ENCODE peak calls at places on chromosome 21, in nine cellular contexts. O, D, X, V, L, M, J, Z and I are unnamed samples.

GRCh38 chr21:29155118-29155932 is 24.9 kb downstream of the MAP3K7CL start:
- DNase-seq in V (no peak), O (peak), D (peak), L (no peak), Z (no peak), J (peak), X (no peak), M (peak), I (no peak)

GRCh38 chr21:33690874-33691273 is 48.6 kb downstream of the ITSN1 start:
- DNase-seq in J (no peak), D (no peak), X (peak), Z (no peak), M (no peak), V (no peak), L (no peak), O (no peak), I (no peak)

GRCh38 chr21:43921602-43921978 is 56.6 kb downstream of the AGPAT3 start:
- DNase-seq in M (no peak), J (no peak), V (no peak), L (no peak), X (no peak), Z (peak), O (no peak), D (no peak), I (no peak)

GRCh38 chr21:40936151-40936550 is 89.2 kb upstream of the DSCAM start:
- DNase-seq in Z (no peak), O (no peak), L (no peak), J (no peak), X (no peak), V (no peak), D (no peak), M (no peak), I (no peak)

GRCh38 chr21:28884481-28884880 is 108.2 kb downstream of the LTN1 start:
- DNase-seq in Z (peak), O (peak), X (peak), D (peak), V (no peak), M (no peak), J (no peak), L (no peak), I (no peak)

GRCh38 chr21:33971492-33972013 is 55.9 kb upstream of the ATP5PO start:
- DNase-seq in M (no peak), D (peak), O (peak), Z (no peak), V (no peak), X (no peak), J (no peak), L (no peak), I (no peak)

GRCh38 chr21:18387994-18388393 is 15.6 kb downstream of the TMPRSS15 start:
- DNase-seq in O (no peak), V (no peak), J (no peak), Z (no peak), L (no peak), X (peak), M (no peak), D (no peak), I (no peak)

GRCh38 chr21:40658237-40658636 is 188.7 kb downstream of the DSCAM start:
- DNase-seq in M (no peak), Z (no peak), L (no peak), J (no peak), O (no peak), X (no peak), V (no peak), D (no peak), I (no peak)

GRCh38 chr21:33051925-33052324 is 18.0 kb upstream of the OLIG1 start:
- DNase-seq in Z (no peak), M (no peak), L (no peak), J (no peak), X (no peak), O (no peak), D (no peak), V (no peak), I (no peak)

GRCh38 chr21:27108228-27108627 is 141.3 kb upstream of the ADAMTS5 start:
- DNase-seq in Z (no peak), M (no peak), L (no peak), J (no peak), X (no peak), D (peak), V (no peak), O (peak), I (no peak)

GRCh38 chr21:40194181-40194580 is 326.9 kb downstream of the PCP4 start:
- DNase-seq in L (no peak), J (no peak), Z (no peak), O (no peak), D (no peak), V (no peak), M (no peak), X (no peak), I (no peak)

GRCh38 chr21:28754127-28754611 is 238.5 kb downstream of the LTN1 start:
- DNase-seq in M (no peak), V (no peak), X (no peak), O (no peak), J (no peak), Z (no peak), D (peak), L (peak), I (no peak)

GRCh38 chr21:31335957-31336738 is 7.9 kb downstream of the TIAM1 start:
- DNase-seq in J (no peak), D (peak), V (no peak), L (no peak), M (no peak), O (peak), Z (no peak), X (no peak), I (no peak)

GRCh38 chr21:40688106-40688850 is 158.7 kb downstream of the DSCAM start:
- DNase-seq in Z (no peak), V (no peak), L (no peak), O (no peak), M (no peak), X (no peak), J (no peak), D (no peak), I (no peak)

GRCh38 chr21:29403291-29403690 is 104.6 kb downstream of the BACH1 start:
- DNase-seq in M (no peak), X (no peak), V (no peak), J (no peak), D (peak), O (no peak), Z (no peak), L (no peak), I (no peak)

GRCh38 chr21:40719615-40720014 is 127.3 kb downstream of the DSCAM start:
- DNase-seq in M (no peak), O (no peak), L (no peak), V (no peak), Z (no peak), J (no peak), D (no peak), X (peak), I (no peak)

GRCh38 chr21:35072960-35073359 is 23.9 kb upstream of the RUNX1 start:
- DNase-seq in Z (no peak), D (peak), X (no peak), J (no peak), O (no peak), L (no peak), V (no peak), M (no peak), I (no peak)

GRCh38 chr21:32698971-32699693 is 28.7 kb downstream of the SYNJ1 start:
- DNase-seq in V (no peak), J (no peak), D (peak), Z (no peak), M (no peak), X (no peak), L (no peak), O (no peak), I (no peak)

GRCh38 chr21:36246080-36246631 is 73.8 kb upstream of the MORC3 start:
- DNase-seq in V (no peak), L (no peak), J (peak), Z (no peak), D (no peak), O (no peak), M (no peak), X (no peak), I (no peak)

GRCh38 chr21:36245115-36245514 is 74.9 kb upstream of the MORC3 start:
- DNase-seq in O (no peak), L (no peak), V (no peak), Z (no peak), D (no peak), J (no peak), M (no peak), X (no peak), I (no peak)

GRCh38 chr21:36247316-36247715 is 72.7 kb upstream of the MORC3 start:
- DNase-seq in D (peak), M (no peak), X (no peak), L (no peak), Z (no peak), V (no peak), O (no peak), J (no peak), I (no peak)

GRCh38 chr21:36241717-36242116 is 78.3 kb upstream of the MORC3 start:
- DNase-seq in M (no peak), L (no peak), X (peak), J (no peak), Z (no peak), D (no peak), O (no peak), V (no peak), I (no peak)

DNA sequence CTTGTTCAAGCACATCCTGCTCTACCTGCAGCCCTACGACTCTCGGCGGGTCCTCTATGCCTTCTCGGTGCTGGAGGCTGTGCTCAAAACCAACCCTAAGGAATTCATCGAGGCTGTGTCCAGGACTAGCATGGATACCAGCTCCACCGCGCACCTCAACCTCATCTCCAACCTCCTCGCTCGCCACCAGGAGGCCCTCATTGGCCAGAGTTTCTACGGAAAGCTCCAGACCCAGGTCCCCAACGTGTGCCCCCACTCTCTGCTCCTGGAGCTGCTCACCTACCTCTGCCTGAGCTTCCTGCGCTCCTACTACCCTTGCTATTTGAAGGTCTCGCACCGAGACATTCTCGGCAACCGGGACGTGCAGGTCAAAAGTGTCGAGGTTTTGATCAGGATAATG is 74.3 kb upstream of the MORC3 start:
- DNase-seq in M (no peak), J (no peak), X (no peak), L (no peak), V (no peak), Z (no peak), O (no peak), D (no peak), I (no peak)
- TF ChIP-seq CTCF in M (no peak), J (no peak), X (no peak), L (no peak), V (no peak), Z (no peak), O (peak), D (no peak), I (no peak)

GRCh38 chr21:25350056-25350455 is 257.2 kb downstream of the MRPL39 start:
- DNase-seq in D (peak), X (no peak), O (peak), L (no peak), M (no peak), V (no peak), J (peak), Z (no peak), I (no peak)
- TF ChIP-seq CTCF in D (peak), X (peak), O (peak), L (no peak), M (no peak), V (no peak), J (peak), Z (peak), I (no peak)

DNA sequence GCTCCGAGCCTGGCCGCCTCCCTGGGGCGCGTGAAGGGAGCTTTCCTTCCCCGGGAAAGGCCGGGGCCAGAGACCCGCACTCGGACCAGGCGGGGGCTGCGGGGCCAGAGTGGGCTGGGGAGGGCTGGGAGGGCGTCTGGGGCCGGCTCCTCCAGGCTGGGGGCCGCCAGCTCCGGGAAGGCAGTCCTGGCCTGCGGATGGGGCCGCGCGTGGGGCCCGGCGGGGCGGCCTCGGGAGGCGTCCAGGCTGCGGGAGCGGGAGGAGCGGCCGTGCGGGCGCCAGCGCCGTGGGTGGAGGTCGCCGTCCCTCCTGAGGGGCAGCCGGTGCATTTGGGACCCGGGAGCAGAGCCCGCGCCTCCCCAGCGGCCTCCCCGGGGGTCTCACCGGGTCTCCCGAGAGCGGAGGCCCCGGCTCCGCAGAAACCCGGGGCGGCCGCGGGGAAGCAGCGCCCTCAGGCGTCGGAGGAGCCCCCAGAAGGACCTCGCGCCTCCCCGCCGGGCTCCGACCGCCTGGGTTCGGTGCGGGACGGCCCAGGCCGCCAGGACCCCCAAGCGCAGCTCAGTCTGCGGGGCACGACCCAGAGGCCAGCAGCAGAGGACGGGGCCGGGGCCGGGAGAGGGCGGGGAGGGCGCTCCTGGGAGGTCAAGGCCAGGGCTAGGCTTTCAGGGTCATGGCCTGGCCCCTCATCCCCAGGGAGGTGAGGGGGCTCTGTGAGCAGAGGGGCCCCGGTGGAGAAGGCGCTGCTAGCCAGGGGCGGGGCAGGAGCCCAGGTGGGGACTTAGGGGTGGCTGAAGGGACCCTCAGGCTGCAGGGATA is 7.3 kb upstream of the SLX9 start:
- DNase-seq in Z (peak), J (peak), M (no peak), O (peak), V (no peak), D (no peak), L (peak), X (no peak), I (peak)
- TF ChIP-seq CTCF in Z (peak), J (peak), M (no peak), O (peak), V (peak), D (peak), L (no peak), X (peak), I (peak)

GRCh38 chr21:42107177-42107880 is 36.2 kb downstream of the UMODL1 start:
- DNase-seq in D (no peak), Z (no peak), J (no peak), V (no peak), X (peak), M (no peak), L (no peak), O (peak), I (no peak)
- TF ChIP-seq CTCF in D (no peak), Z (no peak), J (no peak), V (no peak), X (no peak), M (no peak), L (no peak), O (no peak), I (no peak)

GRCh38 chr21:37748351-37748750 is 167.9 kb downstream of the KCNJ6 start:
- DNase-seq in J (no peak), O (no peak), L (no peak), D (no peak), X (no peak), Z (no peak), V (no peak), M (no peak), I (no peak)

GRCh38 chr21:37749132-37749531 is 167.1 kb downstream of the KCNJ6 start:
- DNase-seq in M (no peak), L (no peak), X (no peak), Z (no peak), J (no peak), V (no peak), D (no peak), O (no peak), I (no peak)

GRCh38 chr21:37742532-37742931 is 173.7 kb downstream of the KCNJ6 start:
- DNase-seq in V (no peak), J (no peak), X (no peak), L (no peak), O (no peak), M (no peak), D (peak), Z (no peak), I (no peak)

GRCh38 chr21:37751268-37751975 is 164.8 kb downstream of the KCNJ6 start:
- DNase-seq in V (no peak), X (no peak), L (no peak), Z (no peak), J (no peak), M (no peak), D (peak), O (no peak), I (no peak)

GRCh38 chr21:37746849-37747248 is 169.4 kb downstream of the KCNJ6 start:
- DNase-seq in X (no peak), J (no peak), V (no peak), L (no peak), D (no peak), M (no peak), Z (no peak), O (no peak), I (no peak)
- TF ChIP-seq CTCF in X (peak), J (no peak), V (no peak), L (no peak), D (no peak), M (no peak), Z (no peak), O (peak), I (no peak)

GRCh38 chr21:25503981-25504380 is 103.3 kb downstream of the MRPL39 start:
- DNase-seq in O (no peak), L (no peak), J (no peak), X (no peak), Z (no peak), D (no peak), V (no peak), M (no peak), I (no peak)

GRCh38 chr21:25501996-25502665 is 105.2 kb downstream of the MRPL39 start:
- DNase-seq in V (no peak), Z (peak), X (no peak), J (no peak), D (no peak), L (no peak), O (no peak), M (no peak), I (no peak)

GRCh38 chr21:25496825-25497482 is 110.3 kb downstream of the MRPL39 start:
- DNase-seq in L (no peak), V (no peak), D (peak), Z (peak), M (no peak), X (no peak), O (no peak), J (no peak), I (no peak)

GRCh38 chr21:25501448-25501847 is 105.8 kb downstream of the MRPL39 start:
- DNase-seq in J (no peak), Z (no peak), V (no peak), X (no peak), D (no peak), M (no peak), O (no peak), L (no peak), I (no peak)

DNA sequence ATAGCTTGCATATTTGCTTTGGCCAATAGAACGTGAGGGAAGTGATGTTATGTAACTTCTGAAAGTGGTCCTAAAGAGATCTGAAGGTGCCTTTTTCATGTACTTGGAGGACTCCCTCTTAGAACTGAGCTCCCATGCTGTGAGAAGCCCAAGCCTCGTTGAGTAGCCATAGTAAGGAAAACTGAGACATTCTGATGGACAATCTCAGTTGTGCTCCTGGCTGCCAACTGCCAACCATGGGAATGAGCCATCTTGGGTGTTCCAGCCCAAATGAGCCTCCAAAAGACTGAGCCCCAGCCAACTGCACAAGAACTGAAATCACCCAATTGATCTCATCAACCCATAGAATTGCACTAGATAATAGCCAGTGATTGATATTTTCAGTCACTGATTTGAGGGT is 106.7 kb downstream of the MRPL39 start:
- DNase-seq in M (no peak), D (no peak), V (no peak), O (no peak), Z (no peak), X (no peak), J (no peak), L (no peak), I (no peak)
- TF ChIP-seq CTCF in M (no peak), D (no peak), V (no peak), O (no peak), Z (no peak), X (no peak), J (no peak), L (no peak), I (no peak)

GRCh38 chr21:38982096-38982495 is 176.4 kb downstream of the ETS2 start:
- DNase-seq in Z (no peak), X (no peak), O (no peak), D (no peak), M (no peak), V (no peak), L (no peak), J (peak), I (no peak)
- TF ChIP-seq CTCF in Z (no peak), X (no peak), O (no peak), D (no peak), M (no peak), V (no peak), L (no peak), J (no peak), I (no peak)